ENCODE peak calls at places on chromosomes 5 and 9, in nine cellular contexts. P is naive thymus-derived CD4-positive, alpha-beta T cell; C is HL-60; S is SJSA1; X is endothelial cell of umbilical vein; O is neuronal stem cell; Q is tibial artery; I is heart left ventricle; K is suprapubic skin. J is an unnamed sample.

GRCh38 chr9:113926211-113926610 is 50.1 kb downstream of the ZNF618 start:
- DNase-seq in P (no peak), C (no peak), S (no peak), X (no peak), O (no peak), Q (no peak), I (no peak), K (no peak), J (no peak)

GRCh38 chr9:93024986-93025630 is 33.4 kb upstream of the SUSD3 start:
- DNase-seq in P (peak), C (no peak), S (no peak), X (no peak), O (no peak), Q (no peak), I (no peak), K (no peak), J (no peak)

GRCh38 chr5:76692651-76693050 is 23.3 kb upstream of the F2R start:
- DNase-seq in P (no peak), C (no peak), S (no peak), X (no peak), O (no peak), Q (no peak), I (no peak), K (no peak), J (no peak)

GRCh38 chr5:39376293-39376714 is 12.0 kb upstream of the C9 start:
- DNase-seq in P (peak), C (peak), S (peak), X (peak), O (peak), Q (no peak), I (no peak), K (no peak), J (peak)

GRCh38 chr5:139694556-139695182 is 46.5 kb downstream of the CXXC5 start:
- DNase-seq in P (no peak), C (no peak), S (no peak), X (no peak), O (no peak), Q (no peak), I (no peak), K (no peak), J (no peak)

GRCh38 chr5:61311836-61312808 is 19.9 kb upstream of the ZSWIM6 start:
- DNase-seq in P (no peak), C (no peak), S (peak), X (peak), O (no peak), Q (no peak), I (no peak), K (no peak), J (no peak)

GRCh38 chr9:137945581-137945980 is 68.0 kb downstream of the CACNA1B start:
- DNase-seq in P (no peak), C (no peak), S (no peak), X (no peak), O (no peak), Q (no peak), I (no peak), K (no peak), J (no peak)

GRCh38 chr9:34501889-34502425 is 20.8 kb downstream of the ENHO start:
- DNase-seq in P (no peak), C (no peak), S (peak), X (peak), O (no peak), Q (peak), I (peak), K (no peak), J (peak)

GRCh38 chr5:25006734-25007133 is 362.0 kb upstream of the CDH10 start:
- DNase-seq in P (no peak), C (peak), S (no peak), X (no peak), O (peak), Q (no peak), I (no peak), K (no peak), J (no peak)

GRCh38 chr5:142826741-142827492 is 56.7 kb downstream of the ARHGAP26 start:
- DNase-seq in P (no peak), C (peak), S (peak), X (peak), O (no peak), Q (no peak), I (no peak), K (no peak), J (no peak)

GRCh38 chr5:33850100-33850594 is 41.6 kb downstream of the ADAMTS12 start:
- DNase-seq in P (no peak), C (peak), S (no peak), X (no peak), O (no peak), Q (no peak), I (no peak), K (no peak), J (peak)

GRCh38 chr5:81171769-81172168 is 61.4 kb upstream of the CKMT2 start:
- DNase-seq in P (no peak), C (no peak), S (no peak), X (peak), O (no peak), Q (no peak), I (no peak), K (no peak), J (no peak)

GRCh38 chr5:76372320-76373054 is 30.6 kb upstream of the IQGAP2 start:
- DNase-seq in P (no peak), C (no peak), S (peak), X (no peak), O (no peak), Q (no peak), I (no peak), K (no peak), J (peak)

GRCh38 chr9:125959980-125960619 is 212.9 kb downstream of the PBX3 start:
- DNase-seq in P (no peak), C (no peak), S (no peak), X (no peak), O (no peak), Q (no peak), I (no peak), K (no peak), J (no peak)

GRCh38 chr9:125961037-125961436 is 213.9 kb downstream of the PBX3 start:
- DNase-seq in P (no peak), C (peak), S (no peak), X (no peak), O (peak), Q (no peak), I (no peak), K (no peak), J (no peak)

GRCh38 chr9:125963932-125964331 is 216.8 kb downstream of the PBX3 start:
- DNase-seq in P (no peak), C (no peak), S (no peak), X (no peak), O (no peak), Q (no peak), I (no peak), K (no peak), J (no peak)

GRCh38 chr9:125964702-125965225 is 217.6 kb downstream of the PBX3 start:
- DNase-seq in P (no peak), C (no peak), S (no peak), X (no peak), O (no peak), Q (no peak), I (no peak), K (no peak), J (no peak)

GRCh38 chr9:125960631-125961030 is 213.5 kb downstream of the PBX3 start:
- DNase-seq in P (no peak), C (no peak), S (no peak), X (no peak), O (no peak), Q (no peak), I (no peak), K (no peak), J (no peak)
- H3K4me3 ChIP-seq in P (no peak), C (no peak), S (no peak), X (no peak), O (no peak), Q (no peak), I (no peak), K (no peak), J (no peak)

DNA sequence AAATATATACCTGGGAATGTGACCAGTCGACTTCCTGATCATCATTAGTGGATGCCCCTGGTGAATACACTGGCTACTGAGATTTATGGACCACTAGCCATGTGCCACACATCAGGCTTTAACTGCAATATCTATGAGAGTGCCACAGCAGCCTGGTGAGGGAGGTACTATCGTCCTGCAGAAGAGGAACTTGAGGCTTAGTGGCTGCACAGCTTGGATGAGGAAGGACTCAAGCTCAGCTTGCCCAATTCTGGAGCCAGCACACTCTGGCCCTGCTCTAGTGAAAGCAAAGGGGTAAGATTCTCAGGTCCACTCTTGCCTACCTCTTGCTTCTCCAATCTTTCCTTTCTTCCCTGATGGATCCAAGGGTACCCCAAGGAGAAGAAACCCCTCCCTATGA is 129.3 kb downstream of the ENTREP1 start:
- DNase-seq in P (no peak), C (peak), S (no peak), X (no peak), O (no peak), Q (no peak), I (no peak), K (no peak), J (no peak)
- H3K27ac ChIP-seq in P (no peak), C (no peak), S (no peak), X (no peak), O (no peak), Q (no peak), I (no peak), K (no peak), J (no peak)

GRCh38 chr5:166373817-166374216 is 1917.6 kb upstream of the WWC1 start:
- DNase-seq in P (no peak), C (no peak), S (no peak), X (no peak), O (no peak), Q (no peak), I (no peak), K (no peak), J (no peak)
- H3K4me3 ChIP-seq in P (no peak), C (no peak), S (no peak), X (no peak), O (no peak), Q (no peak), I (no peak), K (no peak), J (no peak)

GRCh38 chr5:108836492-108836891 is 88.8 kb downstream of the FER start:
- DNase-seq in P (no peak), C (no peak), S (no peak), X (no peak), O (no peak), Q (no peak), I (no peak), K (no peak), J (no peak)

DNA sequence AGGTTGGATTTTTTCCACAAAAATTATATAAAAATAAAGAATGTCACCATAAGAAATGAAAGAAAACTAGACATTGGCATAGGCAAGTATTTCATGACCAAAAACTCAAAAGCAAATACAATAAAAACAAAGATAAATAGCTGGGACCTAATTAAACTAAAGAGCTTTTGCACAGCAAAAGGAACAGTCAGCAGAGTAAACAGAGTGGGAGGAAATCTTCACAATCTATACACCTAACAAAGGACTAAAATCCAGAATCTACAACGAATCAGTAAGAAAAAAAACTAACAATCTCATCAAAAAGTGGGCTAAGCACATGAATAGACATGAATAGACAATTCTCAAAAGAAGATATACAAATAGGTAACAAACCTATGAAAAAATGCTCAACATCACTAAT is 94.6 kb downstream of the FER start:
- DNase-seq in P (no peak), C (no peak), S (no peak), X (no peak), O (no peak), Q (no peak), I (no peak), K (no peak), J (no peak)
- H3K27ac ChIP-seq in P (no peak), C (no peak), S (no peak), X (no peak), O (no peak), Q (no peak), I (no peak), K (no peak), J (no peak)

GRCh38 chr9:130955947-130956621 is 17.0 kb upstream of the FIBCD1 start:
- DNase-seq in P (no peak), C (no peak), S (no peak), X (no peak), O (no peak), Q (no peak), I (no peak), K (no peak), J (no peak)
- H3K4me3 ChIP-seq in P (no peak), C (no peak), S (no peak), X (no peak), O (no peak), Q (no peak), I (no peak), K (no peak), J (no peak)

GRCh38 chr9:68551191-68551590 is 10.5 kb upstream of the TMEM252 start:
- DNase-seq in P (no peak), C (peak), S (no peak), X (no peak), O (no peak), Q (no peak), I (no peak), K (no peak), J (no peak)

GRCh38 chr9:68546596-68547390 is 6.1 kb upstream of the TMEM252 start:
- DNase-seq in P (no peak), C (peak), S (no peak), X (no peak), O (no peak), Q (peak), I (no peak), K (no peak), J (peak)

GRCh38 chr9:68548241-68548640 is 7.6 kb upstream of the TMEM252 start:
- DNase-seq in P (no peak), C (no peak), S (no peak), X (no peak), O (no peak), Q (no peak), I (no peak), K (no peak), J (no peak)

GRCh38 chr9:68545033-68545705 is 4.5 kb upstream of the TMEM252 start:
- DNase-seq in P (no peak), C (no peak), S (no peak), X (no peak), O (no peak), Q (no peak), I (no peak), K (no peak), J (no peak)

GRCh38 chr9:68547417-68547816 is 6.7 kb upstream of the TMEM252 start:
- DNase-seq in P (no peak), C (peak), S (no peak), X (no peak), O (no peak), Q (peak), I (no peak), K (no peak), J (no peak)
- H3K27ac ChIP-seq in P (no peak), C (peak), S (no peak), X (no peak), O (no peak), Q (no peak), I (no peak), K (no peak), J (no peak)

DNA sequence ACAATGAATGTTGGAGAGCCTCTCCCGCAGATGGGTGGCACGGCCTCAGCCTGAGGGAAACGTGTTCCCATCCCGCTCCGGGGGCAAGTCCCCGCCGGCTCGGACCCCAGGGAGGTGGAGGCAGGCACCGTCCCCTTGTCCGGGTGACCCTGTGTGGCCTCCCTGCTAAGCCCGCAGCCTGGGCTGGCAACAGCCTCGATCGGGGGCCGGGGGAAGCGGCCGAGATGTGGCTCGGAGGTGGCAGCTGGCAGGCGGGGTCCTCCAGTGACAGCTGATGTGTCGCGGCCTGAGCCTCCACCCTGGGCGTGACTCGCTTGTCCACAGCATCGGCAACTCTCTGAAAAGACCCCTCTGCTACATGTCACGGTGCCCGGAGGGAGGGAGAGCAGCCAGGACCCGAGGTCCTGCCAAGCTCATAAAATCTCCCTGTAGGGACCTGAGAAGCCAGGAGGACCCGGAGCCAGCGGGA is 124.7 kb upstream of the IRX4 start:
- DNase-seq in P (no peak), C (no peak), S (no peak), X (no peak), O (no peak), Q (no peak), I (no peak), K (no peak), J (no peak)
- H3K4me3 ChIP-seq in P (no peak), C (no peak), S (no peak), X (no peak), O (no peak), Q (peak), I (no peak), K (peak), J (no peak)

DNA sequence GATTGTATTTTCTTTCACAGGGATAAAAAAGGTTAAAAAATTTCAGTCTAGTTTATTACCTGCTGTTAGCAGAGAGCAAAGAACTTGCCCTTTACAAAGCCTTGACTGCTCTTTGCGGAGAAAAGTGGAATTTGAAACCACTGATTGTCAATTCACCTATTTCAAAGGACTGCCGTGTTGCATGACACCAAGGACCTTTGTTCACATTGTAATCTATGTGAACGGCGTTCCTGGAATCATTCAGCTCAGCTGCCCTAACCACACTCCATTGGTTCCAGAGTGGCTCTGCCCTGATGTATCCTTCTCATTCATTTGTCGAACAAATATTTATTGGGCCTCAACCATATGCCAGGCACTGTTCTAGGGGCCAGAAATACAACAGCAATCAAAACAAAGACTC is 377.5 kb upstream of the RFX3 start:
- DNase-seq in P (no peak), C (no peak), S (no peak), X (no peak), O (no peak), Q (no peak), I (no peak), K (no peak), J (no peak)
- H3K27ac ChIP-seq in P (no peak), C (no peak), S (no peak), X (no peak), O (no peak), Q (no peak), I (no peak), K (no peak), J (no peak)

GRCh38 chr9:127919253-127919815 is 2.5 kb upstream of the ST6GALNAC4 start:
- DNase-seq in P (no peak), C (peak), S (peak), X (peak), O (no peak), Q (peak), I (peak), K (peak), J (peak)

GRCh38 chr9:127918201-127919107 is 1.6 kb upstream of the ST6GALNAC4 start:
- DNase-seq in P (no peak), C (no peak), S (no peak), X (peak), O (no peak), Q (no peak), I (no peak), K (no peak), J (peak)

GRCh38 chr9:127915801-127916664 is 808 bp downstream of the ST6GALNAC4 start:
- DNase-seq in P (peak), C (no peak), S (no peak), X (peak), O (no peak), Q (no peak), I (no peak), K (no peak), J (no peak)

GRCh38 chr9:127916665-127917581 is at the start of gene ST6GALNAC4:
- DNase-seq in P (peak), C (peak), S (peak), X (peak), O (peak), Q (peak), I (peak), K (peak), J (peak)

DNA sequence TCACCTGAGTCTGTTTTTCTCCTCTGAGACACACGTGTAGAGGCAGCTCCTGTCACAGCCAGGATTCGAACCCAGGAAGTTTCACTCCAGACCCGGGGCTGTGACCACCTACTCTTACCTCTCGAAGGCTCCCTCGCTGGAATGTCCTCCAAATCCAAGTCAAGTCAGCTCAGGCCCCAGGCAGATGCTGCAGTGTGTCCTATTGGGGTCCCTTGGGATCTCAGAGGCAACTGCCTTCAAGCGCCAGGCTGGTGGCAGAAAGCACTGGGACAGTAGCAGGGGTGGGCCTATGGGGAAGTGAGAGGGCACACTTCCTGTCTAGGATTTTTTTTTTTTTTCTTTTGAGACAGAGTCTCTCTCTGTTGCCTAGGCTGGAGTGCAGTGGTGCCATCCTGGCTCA is 762 bp upstream of the ST6GALNAC4 start:
- DNase-seq in P (no peak), C (peak), S (no peak), X (no peak), O (no peak), Q (no peak), I (no peak), K (no peak), J (no peak)
- H3K4me3 ChIP-seq in P (peak), C (no peak), S (no peak), X (no peak), O (no peak), Q (no peak), I (no peak), K (no peak), J (no peak)